ENCODE peak calls at places on chromosomes 1 and 21, in four cellular contexts. One of them, this sample, is unnamed.

GRCh38 chr1:67005068-67005467 is 48.9 kb downstream of the SLC35D1 start:
- DNase-seq in IMR-90: no peak
- DNase-seq in H1: no peak
- DNase-seq in mesendoderm: no peak
- DNase-seq in this sample: no peak

GRCh38 chr1:209884665-209885117 is 53.3 kb upstream of the SYT14 start:
- DNase-seq in IMR-90: peak; percentile 99
- DNase-seq in mesendoderm: peak; percentile 82
- DNase-seq in H1: no peak
- DNase-seq in this sample: no peak

GRCh38 chr1:24126023-24126671 is 14.2 kb upstream of the MYOM3 start:
- DNase-seq in mesendoderm: no peak
- DNase-seq in H1: no peak
- DNase-seq in IMR-90: peak; percentile 29
- DNase-seq in this sample: no peak

GRCh38 chr1:39500862-39501389 is 9.5 kb downstream of the BMP8A start:
- DNase-seq in IMR-90: no peak
- DNase-seq in H1: no peak
- DNase-seq in mesendoderm: no peak
- DNase-seq in this sample: no peak

GRCh38 chr1:178283409-178283808 is 189.5 kb downstream of the RASAL2 start:
- DNase-seq in H1: no peak
- DNase-seq in IMR-90: peak; percentile 51
- DNase-seq in mesendoderm: peak; percentile 95
- DNase-seq in this sample: peak; percentile 86

GRCh38 chr21:46065993-46066842 is 31.7 kb upstream of the COL6A2 start:
- DNase-seq in IMR-90: peak; percentile 31
- DNase-seq in H1: no peak
- DNase-seq in mesendoderm: no peak
- DNase-seq in this sample: peak; percentile 25

GRCh38 chr1:162755306-162755705 is 35.2 kb upstream of the HSD17B7 start:
- DNase-seq in IMR-90: no peak
- DNase-seq in mesendoderm: no peak
- DNase-seq in H1: no peak
- DNase-seq in this sample: no peak

GRCh38 chr1:23167353-23168078 is 1.1 kb downstream of the LUZP1 start:
- DNase-seq in mesendoderm: peak; percentile 83
- DNase-seq in IMR-90: peak; percentile 64
- DNase-seq in H1: peak; percentile 76
- DNase-seq in this sample: peak; percentile 46

GRCh38 chr1:9859252-9860014 is 35.7 kb upstream of the CLSTN1 start:
- DNase-seq in mesendoderm: peak; percentile 74
- DNase-seq in IMR-90: peak; percentile 15
- DNase-seq in H1: no peak
- DNase-seq in this sample: no peak

GRCh38 chr1:151611288-151611790 is 511 bp upstream of the SNX27 start:
- DNase-seq in H1: no peak
- DNase-seq in mesendoderm: peak; percentile 52
- DNase-seq in IMR-90: peak; percentile 58
- DNase-seq in this sample: no peak

GRCh38 chr1:218829143-218829542 is 344.5 kb upstream of the LYPLAL1 start:
- DNase-seq in IMR-90: peak; percentile 13
- DNase-seq in H1: no peak
- DNase-seq in mesendoderm: peak; percentile 14
- DNase-seq in this sample: no peak

GRCh38 chr1:37128091-37128490 is 93.8 kb upstream of the GRIK3 start:
- DNase-seq in mesendoderm: no peak
- DNase-seq in IMR-90: no peak
- DNase-seq in H1: no peak
- DNase-seq in this sample: peak; percentile 46

GRCh38 chr1:33516891-33517550 is 44.6 kb downstream of the ZSCAN20 start:
- DNase-seq in mesendoderm: no peak
- DNase-seq in H1: no peak
- DNase-seq in IMR-90: peak; percentile 15
- DNase-seq in this sample: no peak

GRCh38 chr1:234154320-234155251 is 218.7 kb upstream of the COA6 start:
- DNase-seq in IMR-90: peak; percentile 73
- DNase-seq in H1: no peak
- DNase-seq in mesendoderm: peak; percentile 95
- DNase-seq in this sample: peak; percentile 51

GRCh38 chr1:86848654-86849053 is 65.3 kb downstream of the SELENOF start:
- DNase-seq in mesendoderm: no peak
- DNase-seq in IMR-90: no peak
- DNase-seq in H1: no peak
- DNase-seq in this sample: no peak

GRCh38 chr1:229819091-229819490 is 193.0 kb downstream of the URB2 start:
- DNase-seq in mesendoderm: no peak
- DNase-seq in IMR-90: no peak
- DNase-seq in H1: no peak
- DNase-seq in this sample: no peak

GRCh38 chr1:2583871-2584341 is 2.7 kb upstream of the PRXL2B start:
- DNase-seq in IMR-90: peak; percentile 11
- DNase-seq in mesendoderm: peak; percentile 57
- DNase-seq in H1: no peak
- DNase-seq in this sample: peak; percentile 64

GRCh38 chr1:218262259-218262658 is 22.8 kb upstream of the RRP15 start:
- DNase-seq in mesendoderm: no peak
- DNase-seq in H1: no peak
- DNase-seq in IMR-90: no peak
- DNase-seq in this sample: no peak

GRCh38 chr1:36609241-36610027 is 126.7 kb upstream of the CSF3R start:
- DNase-seq in H1: peak; percentile 85
- DNase-seq in IMR-90: peak; percentile 29
- DNase-seq in mesendoderm: peak; percentile 87
- DNase-seq in this sample: peak; percentile 84

GRCh38 chr1:186482661-186483255 is 21.8 kb upstream of the PDC start:
- DNase-seq in H1: peak; percentile 85
- DNase-seq in IMR-90: peak; percentile 75
- DNase-seq in mesendoderm: peak; percentile 75
- DNase-seq in this sample: peak; percentile 72

GRCh38 chr1:33220701-33221384 is 35.4 kb upstream of the ZNF362 start:
- DNase-seq in IMR-90: no peak
- DNase-seq in H1: no peak
- DNase-seq in mesendoderm: peak; percentile 73
- DNase-seq in this sample: peak; percentile 41

GRCh38 chr21:45241357-45241756 is 46.3 kb downstream of the POFUT2 start:
- DNase-seq in H1: peak; percentile 26
- DNase-seq in mesendoderm: no peak
- DNase-seq in IMR-90: no peak
- DNase-seq in this sample: no peak

GRCh38 chr1:55827350-55827749 is 612.2 kb upstream of the USP24 start:
- DNase-seq in H1: no peak
- DNase-seq in mesendoderm: no peak
- DNase-seq in IMR-90: peak; percentile 99
- DNase-seq in this sample: no peak

GRCh38 chr1:205531191-205532025 is 26.9 kb downstream of the CDK18 start:
- DNase-seq in IMR-90: no peak
- DNase-seq in mesendoderm: no peak
- DNase-seq in H1: no peak
- DNase-seq in this sample: no peak

GRCh38 chr1:166974647-166975345 is 544 bp downstream of the ILDR2 start:
- DNase-seq in mesendoderm: peak; percentile 3
- DNase-seq in H1: no peak
- DNase-seq in IMR-90: no peak
- DNase-seq in this sample: no peak

GRCh38 chr1:31704261-31705079 is 653 bp upstream of the COL16A1 start:
- DNase-seq in H1: peak; percentile 62
- DNase-seq in mesendoderm: peak; percentile 40
- DNase-seq in IMR-90: peak; percentile 70
- DNase-seq in this sample: no peak

GRCh38 chr1:8016244-8017241 is 9.6 kb downstream of the ERRFI1 start:
- DNase-seq in IMR-90: no peak
- DNase-seq in mesendoderm: no peak
- DNase-seq in H1: no peak
- DNase-seq in this sample: no peak

GRCh38 chr1:202961220-202961880 is 3.2 kb upstream of the ADIPOR1 start:
- DNase-seq in mesendoderm: no peak
- DNase-seq in H1: no peak
- DNase-seq in IMR-90: no peak
- DNase-seq in this sample: no peak

GRCh38 chr1:11977625-11978024 is 2.6 kb upstream of the MFN2 start:
- DNase-seq in IMR-90: peak; percentile 32
- DNase-seq in H1: no peak
- DNase-seq in mesendoderm: no peak
- DNase-seq in this sample: no peak

GRCh38 chr1:5670590-5671350 is 321.5 kb downstream of the NPHP4 start:
- DNase-seq in H1: no peak
- DNase-seq in mesendoderm: no peak
- DNase-seq in IMR-90: no peak
- DNase-seq in this sample: no peak

GRCh38 chr1:221430133-221430960 is 311.5 kb downstream of the DUSP10 start:
- DNase-seq in H1: no peak
- DNase-seq in IMR-90: peak; percentile 44
- DNase-seq in mesendoderm: no peak
- DNase-seq in this sample: no peak

GRCh38 chr1:64495878-64496277 is 25.9 kb downstream of the CACHD1 start:
- DNase-seq in H1: no peak
- DNase-seq in mesendoderm: no peak
- DNase-seq in IMR-90: no peak
- DNase-seq in this sample: no peak

GRCh38 chr1:64497484-64497883 is 27.6 kb downstream of the CACHD1 start:
- DNase-seq in H1: no peak
- DNase-seq in mesendoderm: peak; percentile 66
- DNase-seq in IMR-90: no peak
- DNase-seq in this sample: peak; percentile 74

GRCh38 chr1:64490204-64490818 is 20.4 kb downstream of the CACHD1 start:
- DNase-seq in IMR-90: no peak
- DNase-seq in H1: no peak
- DNase-seq in mesendoderm: no peak
- DNase-seq in this sample: no peak

GRCh38 chr1:64493864-64494263 is 23.9 kb downstream of the CACHD1 start:
- DNase-seq in IMR-90: no peak
- DNase-seq in mesendoderm: peak; percentile 96
- DNase-seq in H1: peak; percentile 74
- DNase-seq in this sample: peak; percentile 94

GRCh38 chr1:64494659-64495058 is 24.7 kb downstream of the CACHD1 start:
- DNase-seq in IMR-90: no peak
- DNase-seq in H1: no peak
- DNase-seq in mesendoderm: no peak
- DNase-seq in this sample: no peak
- H3K4me1 ChIP-seq in IMR-90: no peaks in the 10 kb centered on the region
- H3K4me1 ChIP-seq in H1: peaks cover 50% of the 10 kb centered on the region
- H3K4me1 ChIP-seq in mesendoderm: peaks cover 26% of the 10 kb centered on the region
- H3K4me1 ChIP-seq in this sample: peaks cover 27% of the 10 kb centered on the region

GRCh38 chr1:155176544-155177071 is 3.0 kb downstream of the TRIM46 start:
- DNase-seq in IMR-90: peak; percentile 64
- DNase-seq in mesendoderm: peak; percentile 59
- DNase-seq in H1: peak; percentile 94
- DNase-seq in this sample: peak; percentile 69
- H4K5ac ChIP-seq in IMR-90: no peak overlapping the region
- H4K5ac ChIP-seq in mesendoderm: no peak overlapping the region
- H4K5ac ChIP-seq in H1: no peak overlapping the region
- H4K5ac ChIP-seq in this sample: no peak overlapping the region

DNA sequence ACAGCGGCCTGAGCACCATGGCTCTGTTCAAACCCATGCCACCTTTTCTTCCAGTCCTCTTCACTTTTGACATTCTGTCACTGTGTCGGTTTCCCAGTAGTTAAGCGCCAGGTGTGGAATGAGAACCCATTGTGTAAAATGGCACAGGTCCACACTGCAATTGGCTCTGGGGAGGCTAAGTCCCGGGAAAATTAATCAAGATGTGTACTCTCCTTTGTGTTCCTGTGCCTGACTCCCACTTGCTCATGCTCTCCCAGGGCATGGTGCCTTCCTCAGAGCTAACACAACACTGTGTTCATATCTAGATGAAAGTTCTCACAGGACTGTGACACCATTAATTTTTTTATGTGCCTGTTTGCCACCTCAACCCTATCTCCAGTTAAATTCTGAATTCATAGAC is 59.0 kb upstream of the BTG3 start:
- DNase-seq in mesendoderm: no peak
- DNase-seq in IMR-90: no peak
- DNase-seq in H1: no peak
- DNase-seq in this sample: no peak
- H3K4me1 ChIP-seq in mesendoderm: peaks cover 3% of the 10 kb centered on the region
- H3K4me1 ChIP-seq in IMR-90: no peaks in the 10 kb centered on the region
- H3K4me1 ChIP-seq in H1: peaks cover 4% of the 10 kb centered on the region
- H3K4me1 ChIP-seq in this sample: peaks cover 6% of the 10 kb centered on the region

GRCh38 chr21:19353271-19353670 is 949.7 kb upstream of the TMPRSS15 start:
- DNase-seq in mesendoderm: no peak
- DNase-seq in H1: no peak
- DNase-seq in IMR-90: no peak
- DNase-seq in this sample: no peak
- H4K5ac ChIP-seq in mesendoderm: no peak overlapping the region
- H4K5ac ChIP-seq in H1: no peak overlapping the region
- H4K5ac ChIP-seq in IMR-90: no peak overlapping the region
- H4K5ac ChIP-seq in this sample: no peak overlapping the region

DNA sequence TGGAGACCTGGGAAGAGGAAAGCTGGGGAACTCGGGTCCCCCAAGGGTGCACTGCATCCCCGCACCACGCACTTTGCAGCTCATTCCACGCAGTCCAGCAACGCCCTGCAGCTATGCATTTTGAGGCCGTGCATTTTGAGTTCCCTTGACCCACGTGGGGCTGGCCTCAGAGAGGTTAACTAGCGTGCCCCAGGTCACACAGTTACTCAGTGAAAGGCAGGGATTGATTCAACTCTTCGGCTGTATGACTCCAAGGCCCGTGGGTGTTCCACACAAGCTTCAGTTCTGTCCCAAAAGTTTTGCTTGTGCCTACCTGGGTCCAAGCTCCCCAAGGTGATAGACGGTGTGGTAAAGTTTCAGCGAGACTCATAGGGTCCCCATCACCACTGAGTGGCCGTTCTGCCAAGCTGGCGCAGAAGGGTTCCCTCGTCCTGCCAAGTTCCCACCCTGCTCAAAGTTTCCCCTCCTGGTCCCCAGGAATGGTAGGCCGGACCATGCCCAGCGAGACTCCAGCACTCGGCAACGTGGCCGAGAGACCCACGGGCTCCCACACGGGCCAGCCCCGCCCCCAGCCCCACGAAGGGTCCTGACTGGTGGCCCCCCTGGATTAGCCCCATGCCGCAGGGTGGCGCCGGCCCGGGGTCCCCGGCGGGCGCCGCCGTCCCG is 611 bp downstream of the HSPG2 start:
- DNase-seq in IMR-90: no peak
- DNase-seq in mesendoderm: no peak
- DNase-seq in H1: no peak
- DNase-seq in this sample: no peak
- H3K4me1 ChIP-seq in IMR-90: peaks cover 44% of the 10 kb centered on the region
- H3K4me1 ChIP-seq in mesendoderm: peaks cover 21% of the 10 kb centered on the region
- H3K4me1 ChIP-seq in H1: peaks cover 40% of the 10 kb centered on the region
- H3K4me1 ChIP-seq in this sample: peaks cover 7% of the 10 kb centered on the region

GRCh38 chr1:25998075-25998761 is 355 bp upstream of the PAFAH2 start:
- DNase-seq in IMR-90: peak; percentile 100
- DNase-seq in mesendoderm: peak; percentile 100
- DNase-seq in H1: peak; percentile 95
- DNase-seq in this sample: peak; percentile 98
- H4K5ac ChIP-seq in IMR-90: peak overlapping the region; percentile 76
- H4K5ac ChIP-seq in mesendoderm: no peak overlapping the region
- H4K5ac ChIP-seq in H1: peak overlapping the region; percentile 13
- H4K5ac ChIP-seq in this sample: no peak overlapping the region

DNA sequence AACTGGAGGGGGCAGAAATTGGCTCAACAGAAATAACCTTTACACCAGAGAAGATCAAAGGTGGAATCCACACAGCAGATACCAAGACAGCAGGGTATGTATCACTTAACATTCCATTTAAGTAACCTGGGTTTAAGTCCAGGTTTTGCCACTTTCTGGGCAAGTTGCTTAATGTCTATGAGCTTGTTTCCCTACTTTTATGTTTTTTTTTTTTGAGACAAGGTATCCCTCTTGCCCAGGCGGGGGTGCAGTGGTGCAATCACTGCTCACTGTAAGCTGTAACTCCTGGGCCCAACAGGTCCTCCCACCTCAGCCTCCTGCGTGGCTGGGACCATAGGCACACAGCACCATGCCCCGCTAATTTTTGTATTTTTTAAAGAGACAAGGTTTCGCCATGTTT is 2.2 kb downstream of the RTCA start:
- DNase-seq in H1: no peak
- DNase-seq in mesendoderm: no peak
- DNase-seq in IMR-90: no peak
- DNase-seq in this sample: no peak
- H3K4me1 ChIP-seq in H1: no peaks in the 10 kb centered on the region
- H3K4me1 ChIP-seq in mesendoderm: no peaks in the 10 kb centered on the region
- H3K4me1 ChIP-seq in IMR-90: peaks cover 2% of the 10 kb centered on the region
- H3K4me1 ChIP-seq in this sample: no peaks in the 10 kb centered on the region